ENCODE peak calls at places on chromosomes 4 and X, in seven cellular contexts. D, O, G, T, B, J and I are unnamed samples.

GRCh38 chr4:140871368-140871767 is 115.2 kb upstream of the TBC1D9 start:
- DNase-seq in D (no peak), G (no peak), O (no peak), J (no peak), B (no peak), T (no peak), I (no peak)

GRCh38 chr4:54661686-54662085 is 3.9 kb downstream of the KIT start:
- DNase-seq in B (no peak), J (no peak), T (peak), D (no peak), O (no peak), G (no peak), I (no peak)

GRCh38 chrX:153969904-153970397 is 1.7 kb downstream of the HCFC1 start:
- DNase-seq in J (no peak), D (no peak), G (peak), O (no peak), B (no peak), T (peak), I (no peak)

GRCh38 chr4:80454040-80454439 is 118.5 kb downstream of the CFAP299 start:
- DNase-seq in D (no peak), T (peak), B (no peak), J (peak), O (no peak), G (no peak), I (no peak)

GRCh38 chr4:120714581-120714980 is 207.9 kb downstream of the PRDM5 start:
- DNase-seq in B (no peak), T (no peak), D (no peak), G (no peak), J (no peak), O (no peak), I (no peak)

GRCh38 chr4:124123181-124123580 is 589.4 kb downstream of the ANKRD50 start:
- DNase-seq in G (no peak), B (no peak), T (peak), O (no peak), D (no peak), J (no peak), I (no peak)

GRCh38 chr4:185577592-185577940 is 42.3 kb upstream of the PDLIM3 start:
- DNase-seq in O (no peak), D (no peak), B (no peak), J (peak), T (no peak), G (no peak), I (no peak)

GRCh38 chr4:153265311-153266047 is 61.2 kb downstream of the TRIM2 start:
- DNase-seq in T (no peak), J (no peak), B (no peak), D (no peak), G (no peak), O (no peak), I (no peak)

GRCh38 chr4:66691101-66691500 is 854.2 kb downstream of the CENPC start:
- DNase-seq in B (no peak), J (peak), G (no peak), O (peak), D (no peak), T (no peak), I (no peak)

GRCh38 chr4:153594208-153594607 is 89.9 kb upstream of the TLR2 start:
- DNase-seq in T (no peak), D (no peak), O (no peak), B (no peak), G (no peak), J (peak), I (no peak)

GRCh38 chr4:48654015-48654664 is 125.9 kb downstream of the FRYL start:
- DNase-seq in T (no peak), B (no peak), J (no peak), G (no peak), O (no peak), D (no peak), I (no peak)

GRCh38 chr4:2662598-2662997 is 93.5 kb downstream of the TNIP2 start:
- DNase-seq in B (no peak), T (peak), J (no peak), D (no peak), O (no peak), G (no peak), I (no peak)

GRCh38 chr4:44916406-44916805 is 190.1 kb upstream of the GNPDA2 start:
- DNase-seq in B (no peak), O (no peak), J (no peak), G (no peak), D (no peak), T (peak), I (no peak)

GRCh38 chrX:65933085-65933589 is 106.7 kb downstream of the VSIG4 start:
- DNase-seq in O (no peak), T (peak), G (no peak), B (no peak), J (no peak), D (no peak), I (no peak)

GRCh38 chrX:39427492-39428289 is 626.4 kb downstream of the MID1IP1 start:
- DNase-seq in O (no peak), B (no peak), G (no peak), T (peak), D (no peak), J (no peak), I (no peak)

GRCh38 chr4:100128338-100128737 is 61.9 kb downstream of the DDIT4L start:
- DNase-seq in T (no peak), D (no peak), O (no peak), J (no peak), B (no peak), G (no peak), I (no peak)

GRCh38 chr4:154456240-154456639 is 35.4 kb downstream of the DCHS2 start:
- DNase-seq in D (no peak), O (no peak), T (no peak), J (no peak), G (no peak), B (no peak), I (no peak)

GRCh38 chr4:2962099-2962455 is 1.1 kb downstream of the NOP14 start:
- DNase-seq in O (peak), B (no peak), J (no peak), T (no peak), G (peak), D (no peak), I (peak)

GRCh38 chr4:21276046-21276445 is 575.8 kb downstream of the PACRGL start:
- DNase-seq in G (no peak), B (no peak), T (no peak), O (no peak), J (no peak), D (no peak), I (no peak)

GRCh38 chr4:3410401-3411135 is 31.2 kb upstream of the HGFAC start:
- DNase-seq in B (no peak), G (no peak), O (no peak), T (no peak), D (peak), J (no peak), I (no peak)

GRCh38 chrX:74535633-74536141 is 78.7 kb downstream of the RLIM start:
- DNase-seq in D (peak), G (peak), T (peak), O (peak), B (peak), J (peak), I (no peak)

GRCh38 chr4:48557478-48557877 is 67.4 kb downstream of the ZAR1 start:
- DNase-seq in B (no peak), G (no peak), J (peak), D (no peak), O (no peak), T (no peak), I (peak)

GRCh38 chrX:55908685-55909212 is 191.2 kb downstream of the RRAGB start:
- DNase-seq in T (peak), D (peak), O (peak), G (no peak), B (no peak), J (peak), I (peak)

GRCh38 chrX:39819921-39820849 is 277.6 kb downstream of the BCOR start:
- DNase-seq in O (peak), G (no peak), T (no peak), J (peak), D (no peak), B (no peak), I (no peak)

GRCh38 chrX:15881498-15881897 is 26.9 kb upstream of the AP1S2 start:
- DNase-seq in T (no peak), B (no peak), J (no peak), D (no peak), O (no peak), G (no peak), I (no peak)

GRCh38 chrX:118545510-118545909 is 49.9 kb downstream of the DOCK11 start:
- DNase-seq in D (no peak), B (no peak), J (no peak), T (no peak), O (no peak), G (no peak), I (no peak)

GRCh38 chr4:123127218-123127617 is 204.8 kb upstream of the NUDT6 start:
- DNase-seq in B (no peak), D (no peak), T (peak), G (no peak), J (no peak), O (no peak), I (no peak)

GRCh38 chr4:81523672-81524436 is 52.1 kb upstream of the RASGEF1B start:
- DNase-seq in B (no peak), G (no peak), D (no peak), J (no peak), O (peak), T (no peak), I (no peak)

GRCh38 chrX:13220916-13221315 is 98.9 kb downstream of the ATXN3L start:
- DNase-seq in T (peak), D (no peak), O (no peak), J (no peak), B (no peak), G (no peak), I (no peak)
- H3K4me3 ChIP-seq in T (no peak), D (no peak), O (no peak), J (no peak), B (no peak), G (no peak), I (no peak)

DNA sequence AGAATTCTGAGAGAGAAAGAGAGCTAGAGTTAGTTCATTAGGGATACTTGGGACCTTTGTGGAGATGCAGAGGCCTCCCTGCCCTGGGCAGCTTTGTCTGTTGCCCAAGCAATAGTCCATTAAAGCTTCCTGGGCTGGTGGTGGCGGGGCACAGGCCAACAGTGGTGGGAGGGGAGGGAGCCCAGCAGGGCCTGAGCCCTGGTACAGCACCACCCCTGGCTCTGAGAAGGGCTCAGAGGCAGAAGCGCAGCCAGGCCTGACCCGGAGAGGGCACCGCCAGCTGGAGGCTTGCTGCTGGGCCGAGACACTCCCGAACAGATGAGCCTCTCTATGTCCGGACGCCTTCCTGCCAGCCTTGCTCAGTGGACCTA is 65.3 kb downstream of the EFNB1 start:
- DNase-seq in B (no peak), G (no peak), T (no peak), J (no peak), O (no peak), D (no peak), I (no peak)
- H3K4me3 ChIP-seq in B (no peak), G (no peak), T (no peak), J (no peak), O (no peak), D (peak), I (no peak)

GRCh38 chr4:46390353-46391058 is 578 bp upstream of the GABRA2 start:
- DNase-seq in B (no peak), T (no peak), O (peak), D (no peak), J (peak), G (no peak), I (no peak)
- H3K4me3 ChIP-seq in B (peak), T (peak), O (peak), D (no peak), J (peak), G (no peak), I (no peak)

GRCh38 chrX:10579018-10579752 is 41.2 kb downstream of the MID1 start:
- DNase-seq in G (no peak), B (no peak), T (peak), O (no peak), J (peak), D (no peak), I (no peak)
- H3K4me3 ChIP-seq in G (no peak), B (no peak), T (no peak), O (no peak), J (no peak), D (no peak), I (no peak)

DNA sequence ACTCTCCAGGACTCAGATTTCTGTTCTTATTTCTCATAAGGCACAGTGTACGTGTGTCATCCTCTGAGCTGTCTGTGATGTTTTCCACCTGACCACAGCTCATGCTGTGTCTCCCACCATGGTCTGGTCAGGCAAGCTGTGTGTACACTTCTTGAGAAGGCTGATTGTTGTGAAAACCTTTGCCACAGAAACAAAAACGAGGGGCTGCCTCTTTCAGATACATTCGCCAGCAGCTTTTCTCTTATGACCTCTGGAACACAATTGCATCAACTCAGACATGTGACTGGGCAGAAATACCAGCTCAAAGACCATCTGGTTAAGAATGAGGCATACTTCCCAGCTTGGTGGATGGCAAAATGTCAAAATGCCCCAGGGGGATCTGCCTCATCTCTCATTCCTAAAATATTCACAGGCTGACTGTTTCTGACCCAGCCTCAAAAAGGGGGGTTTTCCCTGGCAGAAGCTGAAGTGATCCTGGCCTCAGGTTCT is 46.1 kb downstream of the PGRMC2 start:
- DNase-seq in D (no peak), G (no peak), T (peak), O (no peak), J (peak), B (no peak), I (no peak)
- H3K4me3 ChIP-seq in D (no peak), G (no peak), T (no peak), O (no peak), J (no peak), B (no peak), I (no peak)

GRCh38 chr4:26238426-26238781 is 82.4 kb upstream of the RBPJ start:
- DNase-seq in O (no peak), G (no peak), B (no peak), T (no peak), D (no peak), J (no peak), I (no peak)
- H3K4me3 ChIP-seq in O (peak), G (no peak), B (no peak), T (no peak), D (no peak), J (no peak), I (no peak)

GRCh38 chr4:169791064-169791463 is 33.3 kb upstream of the HPF1 start:
- DNase-seq in B (no peak), D (no peak), O (no peak), T (peak), G (no peak), J (no peak), I (no peak)
- H3K4me3 ChIP-seq in B (no peak), D (no peak), O (peak), T (no peak), G (no peak), J (no peak), I (no peak)

GRCh38 chrX:790780-791360 is 160.3 kb downstream of the SHOX start:
- DNase-seq in D (no peak), O (peak), J (no peak), G (no peak), T (no peak), B (no peak), I (no peak)
- H3K4me3 ChIP-seq in D (no peak), O (peak), J (no peak), G (no peak), T (no peak), B (peak), I (no peak)

GRCh38 chr4:92305878-92306520 is 2.2 kb downstream of the GRID2 start:
- DNase-seq in O (peak), J (peak), D (no peak), T (no peak), B (no peak), G (no peak), I (no peak)

GRCh38 chr4:92304636-92305035 is 870 bp downstream of the GRID2 start:
- DNase-seq in T (no peak), J (peak), O (peak), G (no peak), B (no peak), D (no peak), I (no peak)

GRCh38 chr4:92304073-92304472 is 307 bp downstream of the GRID2 start:
- DNase-seq in G (no peak), O (peak), B (no peak), T (no peak), J (no peak), D (no peak), I (no peak)

GRCh38 chr4:92305148-92305877 is 1.5 kb downstream of the GRID2 start:
- DNase-seq in B (peak), D (peak), J (peak), G (no peak), T (peak), O (peak), I (no peak)

GRCh38 chr4:92303621-92304027 is at the start of gene GRID2:
- DNase-seq in J (peak), G (no peak), D (peak), O (peak), B (peak), T (peak), I (no peak)
- H3K4me3 ChIP-seq in J (peak), G (no peak), D (no peak), O (peak), B (peak), T (no peak), I (no peak)